ENCODE peak calls at places on chromosomes 4 and X, in four cellular contexts. One of them, this sample, is unnamed.

GRCh38 chr4:185265942-185266341 is 56.5 kb downstream of the SNX25 start:
- DNase-seq in fibroblast of lung: peak
- DNase-seq in left lung: no peak
- DNase-seq in AG09309: no peak
- DNase-seq in this sample: peak

GRCh38 chr4:98793658-98794057 is 135.2 kb upstream of the TSPAN5 start:
- DNase-seq in fibroblast of lung: no peak
- DNase-seq in left lung: no peak
- DNase-seq in AG09309: no peak
- DNase-seq in this sample: no peak

GRCh38 chr4:144648042-144648441 is 2.1 kb downstream of the HHIP start:
- DNase-seq in fibroblast of lung: no peak
- DNase-seq in left lung: no peak
- DNase-seq in AG09309: no peak
- DNase-seq in this sample: no peak

GRCh38 chrX:106728337-106728736 is 1.8 kb downstream of the RNF128 start:
- DNase-seq in fibroblast of lung: no peak
- DNase-seq in left lung: no peak
- DNase-seq in AG09309: no peak
- DNase-seq in this sample: no peak

GRCh38 chrX:76407795-76408194 is 19.7 kb upstream of the MAGEE1 start:
- DNase-seq in fibroblast of lung: no peak
- DNase-seq in left lung: no peak
- DNase-seq in AG09309: no peak
- DNase-seq in this sample: no peak

GRCh38 chrX:13153796-13154195 is 109.4 kb upstream of the FAM9C start:
- DNase-seq in fibroblast of lung: peak
- DNase-seq in left lung: no peak
- DNase-seq in AG09309: no peak
- DNase-seq in this sample: no peak

GRCh38 chr4:127045872-127046271 is 586.9 kb upstream of the INTU start:
- DNase-seq in fibroblast of lung: no peak
- DNase-seq in left lung: no peak
- DNase-seq in AG09309: no peak
- DNase-seq in this sample: no peak

GRCh38 chr4:3825530-3825929 is 59.3 kb downstream of the ADRA2C start:
- DNase-seq in fibroblast of lung: no peak
- DNase-seq in left lung: no peak
- DNase-seq in AG09309: no peak
- DNase-seq in this sample: no peak

GRCh38 chr4:133146574-133147198 is 2.4 kb upstream of the PCDH10 start:
- DNase-seq in fibroblast of lung: peak
- DNase-seq in left lung: no peak
- DNase-seq in AG09309: no peak
- DNase-seq in this sample: peak

DNA sequence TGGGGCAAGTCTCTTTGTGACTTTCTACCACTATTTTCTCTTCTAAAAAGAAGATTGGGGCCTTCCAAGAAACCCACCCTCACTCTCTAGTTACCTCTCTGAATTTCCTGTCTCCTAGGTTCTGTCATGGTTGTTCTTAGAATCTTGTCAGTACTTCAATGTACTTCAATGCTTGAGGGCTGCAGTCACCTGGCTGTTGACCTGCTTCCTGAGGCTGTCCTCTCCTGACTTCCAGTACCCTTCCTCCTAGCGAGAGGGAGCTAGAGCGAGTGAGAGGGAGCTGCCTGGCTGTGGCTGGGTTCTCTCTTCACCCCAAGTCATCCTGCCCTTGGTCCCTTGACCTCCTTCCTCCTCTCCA is 17.7 kb downstream of the CD99L2 start:
- DNase-seq in fibroblast of lung: no peak
- DNase-seq in left lung: no peak
- DNase-seq in AG09309: no peak
- DNase-seq in this sample: no peak
- TF ChIP-seq CTCF in fibroblast of lung: no peak
- TF ChIP-seq CTCF in left lung: no peak
- TF ChIP-seq CTCF in AG09309: no peak
- TF ChIP-seq CTCF in this sample: no peak

GRCh38 chr4:16278178-16278577 is 51.9 kb upstream of the TAPT1 start:
- DNase-seq in fibroblast of lung: no peak
- DNase-seq in left lung: no peak
- DNase-seq in AG09309: no peak
- DNase-seq in this sample: no peak
- TF ChIP-seq CTCF in fibroblast of lung: no peak
- TF ChIP-seq CTCF in left lung: no peak
- TF ChIP-seq CTCF in AG09309: peak
- TF ChIP-seq CTCF in this sample: peak

GRCh38 chrX:117743469-117744251 is 372.9 kb downstream of the KLHL13 start:
- DNase-seq in fibroblast of lung: no peak
- DNase-seq in left lung: no peak
- DNase-seq in AG09309: no peak
- DNase-seq in this sample: no peak
- TF ChIP-seq CTCF in fibroblast of lung: no peak
- TF ChIP-seq CTCF in left lung: no peak
- TF ChIP-seq CTCF in AG09309: peak
- TF ChIP-seq CTCF in this sample: no peak

DNA sequence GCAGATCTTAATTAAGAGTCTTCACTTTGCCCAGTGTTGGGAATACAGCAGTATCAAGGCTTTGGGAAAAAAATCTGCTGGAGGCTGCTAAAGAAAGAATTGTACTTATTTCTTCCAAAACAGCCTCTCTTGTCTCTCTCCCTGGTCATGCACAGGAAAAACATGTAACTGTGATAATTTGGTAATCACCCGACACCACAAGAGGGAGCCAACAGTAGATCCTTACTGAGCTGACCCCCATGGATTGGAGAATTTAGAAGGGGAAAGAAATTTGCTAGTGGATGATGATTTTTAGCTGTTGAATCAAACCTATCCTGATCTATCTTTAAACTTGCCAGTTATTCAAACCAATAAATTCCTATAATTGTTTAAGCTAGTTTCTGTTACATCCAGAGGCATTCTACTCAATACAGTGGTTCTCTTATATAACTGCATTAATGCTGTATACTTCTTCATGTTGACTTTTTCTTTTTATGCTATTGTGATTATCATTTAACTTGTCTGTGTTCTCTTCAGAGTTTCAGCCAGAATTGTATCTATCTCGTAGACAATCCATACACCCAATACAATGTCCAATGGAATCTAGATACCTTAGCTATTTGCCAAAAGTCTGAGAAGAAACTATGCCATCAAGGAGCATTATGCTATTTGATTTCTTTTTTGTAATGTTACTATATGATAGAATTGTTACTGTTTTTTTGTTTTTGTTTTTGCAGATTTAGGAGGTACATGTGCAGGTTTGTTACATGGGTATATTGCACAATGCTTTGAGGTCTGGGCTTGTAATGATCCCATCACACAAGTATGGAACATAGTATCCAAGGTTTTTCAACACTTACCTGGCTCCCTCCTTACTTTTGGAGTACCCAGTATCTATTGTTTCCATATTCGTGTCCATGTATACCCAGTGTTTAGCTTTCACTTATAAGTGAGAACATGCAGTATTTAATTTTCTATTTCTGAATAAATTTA is 31.3 kb upstream of the ARHGEF38 start:
- DNase-seq in fibroblast of lung: peak
- DNase-seq in left lung: no peak
- DNase-seq in AG09309: no peak
- DNase-seq in this sample: peak
- TF ChIP-seq CTCF in fibroblast of lung: peak
- TF ChIP-seq CTCF in left lung: peak
- TF ChIP-seq CTCF in AG09309: peak
- TF ChIP-seq CTCF in this sample: peak

DNA sequence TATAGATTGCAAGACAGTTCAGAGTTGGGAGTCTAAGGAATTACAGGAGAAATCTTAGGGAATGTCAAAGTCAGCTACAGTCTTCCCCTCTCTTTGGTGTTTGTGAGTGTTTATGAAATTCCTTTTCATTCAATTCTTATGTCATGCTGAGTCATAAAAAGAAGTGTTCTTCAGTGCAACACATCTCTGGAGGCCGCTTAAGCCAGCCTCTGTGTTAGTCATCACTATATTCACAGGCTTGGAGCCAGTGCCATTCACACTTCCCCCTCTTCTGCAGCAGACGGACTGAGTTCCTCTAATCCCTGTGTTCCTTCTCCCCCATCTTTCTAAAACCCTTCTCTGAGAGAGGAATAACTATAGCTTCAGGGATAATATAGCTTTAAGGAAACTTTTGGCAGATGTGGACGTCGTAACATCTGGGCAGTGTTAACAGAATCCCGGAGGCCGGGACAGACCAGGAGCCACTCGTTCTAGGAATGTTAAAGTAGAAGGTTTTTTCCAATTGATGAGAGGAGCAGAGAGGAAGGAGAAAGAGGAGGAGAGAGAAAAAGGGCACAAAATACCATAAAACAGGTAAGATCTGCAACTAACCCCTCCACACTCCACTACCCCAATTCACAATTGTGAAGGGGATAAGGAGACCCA is at the start of gene SRPX2:
- DNase-seq in fibroblast of lung: peak
- DNase-seq in left lung: peak
- DNase-seq in AG09309: peak
- DNase-seq in this sample: peak
- TF ChIP-seq CTCF in fibroblast of lung: no peak
- TF ChIP-seq CTCF in left lung: no peak
- TF ChIP-seq CTCF in AG09309: no peak
- TF ChIP-seq CTCF in this sample: no peak

DNA sequence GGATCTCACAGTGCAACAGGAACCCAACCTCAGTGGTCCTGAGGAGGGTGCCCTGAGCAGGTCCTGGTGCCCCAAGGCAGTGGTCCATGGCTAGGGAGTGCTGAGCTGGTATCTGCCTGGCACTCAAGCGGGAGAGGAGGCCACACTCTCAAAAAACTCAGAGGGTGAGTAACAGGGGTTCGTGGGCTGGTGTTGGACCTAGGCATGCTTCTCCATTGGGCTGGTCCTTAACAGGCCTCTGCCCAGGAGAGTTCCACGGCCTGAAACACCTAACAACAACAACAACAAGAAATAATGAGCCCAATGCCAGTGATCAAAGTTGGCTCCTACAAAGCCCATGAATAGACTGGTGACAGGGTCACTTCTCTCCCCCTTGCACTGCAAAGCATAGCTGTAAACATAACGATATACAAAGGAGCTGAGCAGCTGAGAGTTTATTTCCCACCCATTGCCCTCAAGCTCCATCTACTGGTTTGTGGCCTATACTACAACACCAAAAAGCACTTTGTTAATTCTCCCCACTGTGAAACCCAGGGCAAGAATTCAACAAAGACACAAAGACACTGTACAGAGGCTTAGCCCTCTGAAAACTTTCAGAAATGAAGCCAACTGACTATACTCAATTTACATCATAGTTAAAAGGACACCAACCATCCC is 736.2 kb upstream of the ADGRL3 start:
- DNase-seq in fibroblast of lung: peak
- DNase-seq in left lung: no peak
- DNase-seq in AG09309: no peak
- DNase-seq in this sample: no peak
- TF ChIP-seq CTCF in fibroblast of lung: peak
- TF ChIP-seq CTCF in left lung: no peak
- TF ChIP-seq CTCF in AG09309: peak
- TF ChIP-seq CTCF in this sample: peak

GRCh38 chr4:119025916-119026661 is 109.5 kb upstream of the MYOZ2 start:
- DNase-seq in fibroblast of lung: peak
- DNase-seq in left lung: no peak
- DNase-seq in AG09309: peak
- DNase-seq in this sample: peak
- TF ChIP-seq CTCF in fibroblast of lung: no peak
- TF ChIP-seq CTCF in left lung: no peak
- TF ChIP-seq CTCF in AG09309: no peak
- TF ChIP-seq CTCF in this sample: no peak